ENCODE peak calls at places on chromosomes 1 and 21, in nine cellular contexts. O is AG09309, G is omental fat pad, K is tibial nerve, P is uterus, V is GM13977, W is RWPE1, T is NCI-H345, J is cardiac fibroblast. I is an unnamed sample.

GRCh38 chr21:37450385-37451044 is 83.9 kb downstream of the DYRK1A start:
- DNase-seq in T (no peak), G (no peak), J (peak), K (no peak), V (no peak), O (no peak), W (peak), P (no peak), I (no peak)

GRCh38 chr1:9628541-9629444 is 22.7 kb upstream of the PIK3CD start:
- DNase-seq in T (no peak), J (no peak), O (no peak), K (no peak), P (no peak), V (peak), G (no peak), W (no peak), I (no peak)

GRCh38 chr1:202966006-202966904 is 802 bp downstream of the CYB5R1 start:
- DNase-seq in W (no peak), P (no peak), V (no peak), G (no peak), K (no peak), O (no peak), T (no peak), J (no peak), I (no peak)

GRCh38 chr1:156025873-156026272 is 5.1 kb upstream of the SSR2 start:
- DNase-seq in K (no peak), W (no peak), P (no peak), T (peak), J (peak), V (peak), O (no peak), G (no peak), I (no peak)

GRCh38 chr1:154534263-154534844 is 24.1 kb downstream of the UBE2Q1 start:
- DNase-seq in J (peak), W (peak), O (no peak), T (peak), V (no peak), K (no peak), P (no peak), G (no peak), I (no peak)

GRCh38 chr1:29122987-29123870 is 474 bp downstream of the TMEM200B start:
- DNase-seq in W (no peak), P (peak), G (no peak), K (no peak), T (no peak), J (peak), V (peak), O (no peak), I (no peak)

GRCh38 chr1:30358510-30358909 is 364.9 kb downstream of the MATN1 start:
- DNase-seq in W (no peak), T (no peak), O (no peak), G (no peak), P (no peak), K (no peak), J (no peak), V (no peak), I (no peak)

GRCh38 chr1:167767794-167768193 is 46.0 kb downstream of the MPZL1 start:
- DNase-seq in V (no peak), W (no peak), T (no peak), P (no peak), K (no peak), J (no peak), O (no peak), G (no peak), I (no peak)

GRCh38 chr1:166843769-166844596 is 4.7 kb downstream of the POGK start:
- DNase-seq in T (no peak), V (no peak), G (no peak), O (no peak), W (no peak), J (peak), K (no peak), P (no peak), I (no peak)

GRCh38 chr1:110436635-110437034 is 14.3 kb upstream of the PROK1 start:
- DNase-seq in K (no peak), G (no peak), V (no peak), P (no peak), O (peak), T (no peak), J (no peak), W (no peak), I (no peak)

GRCh38 chr1:162710349-162710748 is 78.1 kb downstream of the DDR2 start:
- DNase-seq in J (peak), T (no peak), G (no peak), K (no peak), V (no peak), W (no peak), P (no peak), O (no peak), I (no peak)

GRCh38 chr1:58764294-58764978 is 19.4 kb downstream of the JUN start:
- DNase-seq in G (no peak), P (no peak), V (no peak), J (peak), K (no peak), O (peak), W (no peak), T (peak), I (no peak)

GRCh38 chr1:243708210-243708609 is 141.8 kb downstream of the AKT3 start:
- DNase-seq in P (no peak), G (no peak), J (peak), V (no peak), W (peak), T (no peak), O (no peak), K (no peak), I (no peak)

GRCh38 chr1:153542956-153543737 is 2.4 kb upstream of the S100A5 start:
- DNase-seq in O (no peak), T (no peak), J (no peak), V (no peak), K (no peak), P (no peak), G (no peak), W (no peak), I (no peak)

GRCh38 chr1:59262631-59263030 is 34.3 kb upstream of the FGGY start:
- DNase-seq in W (no peak), O (no peak), G (no peak), T (no peak), K (no peak), J (no peak), V (no peak), P (no peak), I (no peak)

GRCh38 chr1:183279835-183280234 is 93.8 kb downstream of the LAMC2 start:
- DNase-seq in P (no peak), O (peak), G (peak), K (no peak), J (peak), T (no peak), W (peak), V (no peak), I (peak)

GRCh38 chr1:177307771-177308170 is 137.0 kb downstream of the BRINP2 start:
- DNase-seq in G (no peak), K (no peak), V (no peak), J (peak), P (no peak), O (no peak), T (no peak), W (peak), I (no peak)

I was measured in epithelial cell of prostate.